ENCODE peak calls at places on chromosomes 4 and X, in six cellular contexts. One of them, this sample, is unnamed.

GRCh38 chrX:26651755-26652154 is 435.8 kb downstream of the MAGEB5 start:
- DNase-seq in HepG2: no peak
- DNase-seq in GM12878: no peak
- DNase-seq in K562: no peak
- DNase-seq in H1: no peak
- DNase-seq in GM12892: no peak
- DNase-seq in this sample: no peak

GRCh38 chr4:3856604-3857204 is 90.5 kb downstream of the ADRA2C start:
- DNase-seq in GM12878: no peak
- DNase-seq in H1: no peak
- DNase-seq in GM12892: no peak
- DNase-seq in HepG2: no peak
- DNase-seq in K562: no peak
- DNase-seq in this sample: no peak

GRCh38 chr4:123997116-123997515 is 600.5 kb downstream of the SPRY1 start:
- DNase-seq in HepG2: peak; percentile 3
- DNase-seq in GM12878: no peak
- DNase-seq in GM12892: no peak
- DNase-seq in K562: no peak
- DNase-seq in H1: no peak
- DNase-seq in this sample: no peak

GRCh38 chr4:139682309-139683210 is 16.9 kb downstream of the MGST2 start:
- DNase-seq in GM12878: no peak
- DNase-seq in K562: peak; percentile 33
- DNase-seq in GM12892: no peak
- DNase-seq in H1: no peak
- DNase-seq in HepG2: no peak
- DNase-seq in this sample: no peak

GRCh38 chr4:19636451-19636850 is 615.3 kb upstream of the SLIT2 start:
- DNase-seq in GM12892: no peak
- DNase-seq in HepG2: no peak
- DNase-seq in H1: no peak
- DNase-seq in GM12878: no peak
- DNase-seq in K562: no peak
- DNase-seq in this sample: no peak

GRCh38 chrX:21375795-21376069 is 1.5 kb downstream of the CNKSR2 start:
- DNase-seq in K562: no peak
- DNase-seq in H1: no peak
- DNase-seq in GM12878: no peak
- DNase-seq in HepG2: no peak
- DNase-seq in GM12892: no peak
- DNase-seq in this sample: no peak

GRCh38 chrX:151680805-151681204 is 14.5 kb upstream of the PRRG3 start:
- DNase-seq in K562: peak; percentile 70
- DNase-seq in H1: peak; percentile 21
- DNase-seq in GM12892: no peak
- DNase-seq in HepG2: peak; percentile 45
- DNase-seq in GM12878: peak; percentile 12
- DNase-seq in this sample: peak; percentile 23

GRCh38 chrX:40117715-40118285 is 20.0 kb upstream of the BCOR start:
- DNase-seq in H1: no peak
- DNase-seq in GM12878: no peak
- DNase-seq in K562: peak; percentile 60
- DNase-seq in HepG2: no peak
- DNase-seq in GM12892: no peak
- DNase-seq in this sample: no peak

GRCh38 chrX:8726031-8726652 is 5.8 kb downstream of the ANOS1 start:
- DNase-seq in K562: no peak
- DNase-seq in HepG2: no peak
- DNase-seq in H1: no peak
- DNase-seq in GM12892: no peak
- DNase-seq in GM12878: no peak
- DNase-seq in this sample: no peak

GRCh38 chr4:39636786-39637185 is 1.9 kb downstream of the SMIM14 start:
- DNase-seq in H1: no peak
- DNase-seq in GM12892: no peak
- DNase-seq in HepG2: no peak
- DNase-seq in GM12878: no peak
- DNase-seq in K562: no peak
- DNase-seq in this sample: no peak

GRCh38 chrX:39750798-39751197 is 347.0 kb downstream of the BCOR start:
- DNase-seq in GM12892: no peak
- DNase-seq in GM12878: no peak
- DNase-seq in HepG2: no peak
- DNase-seq in H1: no peak
- DNase-seq in K562: no peak
- DNase-seq in this sample: no peak

GRCh38 chr4:185820119-185821028 is 8.4 kb upstream of the SORBS2 start:
- DNase-seq in H1: no peak
- DNase-seq in K562: no peak
- DNase-seq in GM12878: no peak
- DNase-seq in GM12892: no peak
- DNase-seq in HepG2: no peak
- DNase-seq in this sample: no peak

DNA sequence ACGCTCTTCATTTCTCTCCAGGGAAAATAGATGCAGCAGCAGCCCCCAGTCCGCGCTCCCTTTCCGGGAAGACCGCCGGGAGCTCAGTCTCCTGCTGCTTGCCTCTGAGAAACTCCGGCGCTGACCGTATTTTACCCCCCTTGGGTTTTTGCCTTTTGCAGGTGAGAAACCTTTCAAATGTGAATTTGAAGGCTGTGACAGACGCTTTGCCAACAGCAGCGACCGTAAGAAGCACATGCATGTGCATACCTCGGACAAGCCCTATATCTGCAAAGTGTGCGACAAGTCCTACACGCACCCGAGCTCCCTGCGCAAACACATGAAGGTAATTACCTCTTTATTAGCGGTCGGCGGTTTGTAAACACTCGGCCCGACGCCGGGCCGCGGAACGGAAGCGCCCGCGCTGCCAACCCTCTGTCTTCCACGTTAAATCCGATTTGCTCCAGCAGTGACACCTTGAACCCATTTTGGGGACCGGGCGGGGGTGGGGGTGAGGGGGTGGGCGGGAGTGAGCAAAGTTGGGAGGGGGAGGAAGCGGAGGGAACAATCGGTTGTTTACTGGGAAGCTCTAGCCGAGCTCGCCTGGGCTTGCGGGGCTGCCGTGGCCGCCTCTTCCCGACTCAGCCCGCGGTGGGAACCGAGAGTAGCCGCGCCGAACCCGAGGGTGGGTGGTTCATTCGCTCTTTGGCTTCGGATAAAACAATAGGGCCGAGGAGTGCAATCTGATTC is 3.0 kb downstream of the ZIC3 start:
- DNase-seq in HepG2: no peak
- DNase-seq in K562: no peak
- DNase-seq in H1: no peak
- DNase-seq in GM12892: no peak
- DNase-seq in GM12878: no peak
- DNase-seq in this sample: no peak
- TF ChIP-seq POLR2A in HepG2: no peak
- TF ChIP-seq POLR2A in K562: no peak
- TF ChIP-seq POLR2A in H1: no peak
- TF ChIP-seq POLR2A in GM12892: no peak
- TF ChIP-seq POLR2A in GM12878: no peak
- TF ChIP-seq POLR2A in this sample: no peak

GRCh38 chr4:101224358-101225218 is 122.7 kb downstream of the PPP3CA start:
- DNase-seq in GM12878: no peak
- DNase-seq in GM12892: no peak
- DNase-seq in HepG2: no peak
- DNase-seq in K562: no peak
- DNase-seq in H1: no peak
- DNase-seq in this sample: no peak

GRCh38 chr4:101230806-101231426 is 116.4 kb downstream of the PPP3CA start:
- DNase-seq in GM12892: no peak
- DNase-seq in HepG2: no peak
- DNase-seq in H1: no peak
- DNase-seq in GM12878: no peak
- DNase-seq in K562: no peak
- DNase-seq in this sample: no peak

GRCh38 chr4:101232074-101232776 is 115.1 kb downstream of the PPP3CA start:
- DNase-seq in GM12878: no peak
- DNase-seq in K562: no peak
- DNase-seq in HepG2: no peak
- DNase-seq in H1: no peak
- DNase-seq in GM12892: no peak
- DNase-seq in this sample: no peak

GRCh38 chr4:101227715-101228114 is 119.6 kb downstream of the PPP3CA start:
- DNase-seq in GM12878: no peak
- DNase-seq in HepG2: no peak
- DNase-seq in GM12892: no peak
- DNase-seq in H1: no peak
- DNase-seq in K562: no peak
- DNase-seq in this sample: no peak

GRCh38 chr4:101229116-101229515 is 118.2 kb downstream of the PPP3CA start:
- DNase-seq in HepG2: no peak
- DNase-seq in K562: no peak
- DNase-seq in GM12892: no peak
- DNase-seq in H1: no peak
- DNase-seq in GM12878: no peak
- DNase-seq in this sample: no peak
- TF ChIP-seq TAF1 in HepG2: no peak
- TF ChIP-seq TAF1 in K562: no peak
- TF ChIP-seq TAF1 in GM12892: no peak
- TF ChIP-seq TAF1 in H1: no peak
- TF ChIP-seq TAF1 in GM12878: no peak
- TF ChIP-seq TAF1 in this sample: no peak

GRCh38 chr4:169100656-169101055 is 90.6 kb upstream of the CBR4 start:
- DNase-seq in H1: no peak
- DNase-seq in K562: no peak
- DNase-seq in GM12878: no peak
- DNase-seq in HepG2: no peak
- DNase-seq in GM12892: no peak
- DNase-seq in this sample: no peak

GRCh38 chr4:169105620-169106019 is 95.6 kb upstream of the CBR4 start:
- DNase-seq in GM12892: no peak
- DNase-seq in K562: no peak
- DNase-seq in HepG2: no peak
- DNase-seq in GM12878: no peak
- DNase-seq in H1: no peak
- DNase-seq in this sample: no peak

GRCh38 chr4:169106696-169107229 is 96.7 kb upstream of the CBR4 start:
- DNase-seq in GM12892: no peak
- DNase-seq in GM12878: no peak
- DNase-seq in HepG2: no peak
- DNase-seq in K562: no peak
- DNase-seq in H1: no peak
- DNase-seq in this sample: no peak

GRCh38 chr4:169102011-169102410 is 92.0 kb upstream of the CBR4 start:
- DNase-seq in GM12878: no peak
- DNase-seq in GM12892: no peak
- DNase-seq in HepG2: no peak
- DNase-seq in K562: no peak
- DNase-seq in H1: no peak
- DNase-seq in this sample: no peak

DNA sequence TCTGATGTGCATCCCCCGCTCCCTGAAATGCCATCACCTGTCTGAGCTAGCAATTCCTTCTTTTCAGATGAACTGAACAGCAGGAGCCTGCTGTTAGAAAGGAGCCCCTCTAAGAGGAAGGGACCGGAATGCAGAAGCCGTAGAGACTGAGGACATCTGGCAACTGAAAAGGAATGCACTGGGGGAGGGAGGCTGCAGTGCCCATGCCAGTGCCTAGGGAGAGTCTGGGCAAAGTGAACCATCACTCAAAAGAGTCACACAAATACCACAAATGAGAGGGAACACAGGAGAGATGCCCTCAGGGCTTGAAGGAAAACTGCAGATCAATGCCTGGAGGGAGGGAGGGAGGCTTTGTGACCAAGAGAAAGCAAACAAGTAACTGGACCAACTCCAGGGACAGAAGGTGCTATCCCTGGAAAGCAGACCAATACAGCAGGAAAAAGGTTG is 93.9 kb upstream of the CBR4 start:
- DNase-seq in GM12892: no peak
- DNase-seq in K562: no peak
- DNase-seq in GM12878: no peak
- DNase-seq in H1: peak; percentile 63
- DNase-seq in HepG2: no peak
- DNase-seq in this sample: no peak
- TF ChIP-seq POLR2AphosphoS5 in GM12892: no peak
- TF ChIP-seq POLR2AphosphoS5 in K562: no peak
- TF ChIP-seq POLR2AphosphoS5 in GM12878: no peak
- TF ChIP-seq POLR2AphosphoS5 in H1: no peak
- TF ChIP-seq POLR2AphosphoS5 in HepG2: no peak
- TF ChIP-seq POLR2AphosphoS5 in this sample: no peak

GRCh38 chrX:10015711-10016515 is 48.8 kb downstream of the CLDN34 start:
- DNase-seq in GM12892: no peak
- DNase-seq in H1: no peak
- DNase-seq in HepG2: no peak
- DNase-seq in GM12878: no peak
- DNase-seq in K562: peak; percentile 10
- DNase-seq in this sample: no peak

GRCh38 chrX:10012776-10013175 is 45.6 kb downstream of the CLDN34 start:
- DNase-seq in H1: no peak
- DNase-seq in GM12878: no peak
- DNase-seq in GM12892: no peak
- DNase-seq in HepG2: no peak
- DNase-seq in K562: no peak
- DNase-seq in this sample: no peak

GRCh38 chrX:10011991-10012390 is 44.8 kb downstream of the CLDN34 start:
- DNase-seq in GM12878: no peak
- DNase-seq in HepG2: no peak
- DNase-seq in H1: no peak
- DNase-seq in K562: no peak
- DNase-seq in GM12892: no peak
- DNase-seq in this sample: no peak

GRCh38 chrX:10016516-10017132 is 49.5 kb downstream of the CLDN34 start:
- DNase-seq in K562: no peak
- DNase-seq in GM12892: no peak
- DNase-seq in HepG2: no peak
- DNase-seq in H1: no peak
- DNase-seq in GM12878: no peak
- DNase-seq in this sample: no peak

DNA sequence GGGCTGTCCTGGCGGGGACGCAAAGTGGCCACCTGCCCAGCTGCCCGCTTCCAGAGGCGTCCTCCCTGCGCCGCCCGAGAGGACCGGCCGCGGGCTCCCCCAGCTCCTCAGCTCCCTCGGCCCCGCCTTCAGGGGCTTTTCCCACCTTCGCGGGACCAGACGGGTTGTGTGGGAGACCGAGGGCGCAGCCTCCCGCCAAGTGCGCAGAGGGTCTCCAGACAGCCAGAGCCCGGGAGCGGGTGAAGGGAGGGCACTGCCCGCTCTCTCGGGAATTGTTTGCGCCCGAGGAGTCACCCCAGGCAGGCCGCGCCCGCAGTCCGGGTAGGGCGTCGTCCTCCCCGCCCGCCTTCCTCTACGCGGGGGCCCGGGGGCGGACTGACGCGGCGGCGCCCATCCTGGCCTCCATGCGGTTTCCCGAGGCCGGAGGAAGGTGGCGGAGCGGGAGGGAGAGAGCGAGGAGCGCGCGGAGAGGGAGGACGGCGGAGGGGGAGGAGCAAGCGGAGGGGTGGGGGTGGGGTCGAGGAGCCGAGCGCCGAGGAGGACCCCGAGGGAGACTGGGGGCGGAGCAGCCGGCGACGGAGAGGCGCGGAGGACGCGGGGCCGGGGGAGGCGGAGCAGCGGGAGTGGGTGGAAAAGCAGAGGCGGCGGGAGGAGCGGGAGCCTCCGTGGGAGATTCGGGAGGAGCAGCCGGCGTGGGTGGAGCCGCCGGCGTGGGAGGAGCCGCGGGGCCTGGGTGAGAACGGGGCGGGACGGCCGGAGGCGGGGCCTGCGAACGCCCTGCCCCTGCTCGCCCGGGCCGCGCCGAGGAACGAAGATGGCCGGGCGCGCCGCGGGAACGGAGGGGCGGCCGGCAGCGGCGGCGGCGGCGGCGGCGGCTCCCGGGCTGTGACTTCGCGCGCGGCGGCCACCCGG is 47.6 kb downstream of the CLDN34 start:
- DNase-seq in GM12878: no peak
- DNase-seq in GM12892: peak; percentile 61
- DNase-seq in K562: peak; percentile 88
- DNase-seq in H1: peak; percentile 38
- DNase-seq in HepG2: peak; percentile 48
- DNase-seq in this sample: peak; percentile 67
- TF ChIP-seq POLR2A in GM12878: peak; percentile 48
- TF ChIP-seq POLR2A in GM12892: peak; percentile 23
- TF ChIP-seq POLR2A in K562: no peak
- TF ChIP-seq POLR2A in H1: no peak
- TF ChIP-seq POLR2A in HepG2: no peak
- TF ChIP-seq POLR2A in this sample: no peak